ENCODE peak calls at places on chromosomes 4 and X, in four cellular contexts. U is colonic mucosa, Z is A549, B is HL-60. Q is an unnamed sample.

GRCh38 chrX:38985375-38985774 is 184.1 kb downstream of the MID1IP1 start:
- DNase-seq in Z (peak; percentile 9), U (no peak), B (peak; percentile 17), Q (no peak)

GRCh38 chrX:6432211-6432610 is 102.7 kb downstream of the VCX3A start:
- DNase-seq in U (no peak), B (no peak), Z (no peak), Q (no peak)

GRCh38 chr4:150007512-150007911 is 70.7 kb upstream of the DCLK2 start:
- DNase-seq in B (no peak), Z (no peak), U (no peak), Q (no peak)

GRCh38 chrX:53479295-53479694 is 45.1 kb upstream of the HSD17B10 start:
- DNase-seq in B (no peak), U (no peak), Z (no peak), Q (no peak)

GRCh38 chr4:22202351-22203343 is 254.1 kb upstream of the KCNIP4 start:
- DNase-seq in B (no peak), U (peak; percentile 17), Z (no peak), Q (no peak)

GRCh38 chr4:87029356-87029755 is 94.5 kb downstream of the AFF1 start:
- DNase-seq in Z (no peak), U (no peak), B (no peak), Q (no peak)

GRCh38 chr4:18842431-18842830 is 820.9 kb upstream of the LCORL start:
- DNase-seq in Z (no peak), B (no peak), U (no peak), Q (no peak)

GRCh38 chrX:18574591-18574990 is 97.3 kb downstream of the RS1 start:
- DNase-seq in B (no peak), Z (no peak), U (no peak), Q (peak; percentile 22)

GRCh38 chr4:128981377-128981776 is 112.0 kb downstream of the SCLT1 start:
- DNase-seq in U (no peak), B (no peak), Z (no peak), Q (no peak)

GRCh38 chr4:25441519-25442117 is 64.6 kb downstream of the ANAPC4 start:
- DNase-seq in U (peak; percentile 59), Z (peak; percentile 18), B (peak; percentile 43), Q (peak; percentile 24)

GRCh38 chr4:79331126-79331876 is 5.4 kb upstream of the NAA11 start:
- DNase-seq in U (peak; percentile 20), Z (no peak), B (peak; percentile 41), Q (no peak)

GRCh38 chr4:56958111-56958517 is 19.3 kb downstream of the NOA1 start:
- DNase-seq in Z (no peak), B (peak; percentile 96), U (peak; percentile 69), Q (peak; percentile 77)

GRCh38 chrX:47191806-47192401 is 1.7 kb upstream of the UBA1 start:
- DNase-seq in Z (no peak), U (no peak), B (peak; percentile 40), Q (no peak)

GRCh38 chrX:47191331-47191730 is 2.3 kb upstream of the UBA1 start:
- DNase-seq in B (peak; percentile 6), U (peak; percentile 65), Z (no peak), Q (no peak)

GRCh38 chrX:47190445-47191269 is 3.0 kb upstream of the UBA1 start:
- DNase-seq in Z (peak; percentile 92), U (peak; percentile 87), B (peak; percentile 90), Q (peak; percentile 82)

GRCh38 chrX:47187106-47187677 is 6.4 kb upstream of the UBA1 start:
- DNase-seq in U (no peak), Z (no peak), B (no peak), Q (no peak)

DNA sequence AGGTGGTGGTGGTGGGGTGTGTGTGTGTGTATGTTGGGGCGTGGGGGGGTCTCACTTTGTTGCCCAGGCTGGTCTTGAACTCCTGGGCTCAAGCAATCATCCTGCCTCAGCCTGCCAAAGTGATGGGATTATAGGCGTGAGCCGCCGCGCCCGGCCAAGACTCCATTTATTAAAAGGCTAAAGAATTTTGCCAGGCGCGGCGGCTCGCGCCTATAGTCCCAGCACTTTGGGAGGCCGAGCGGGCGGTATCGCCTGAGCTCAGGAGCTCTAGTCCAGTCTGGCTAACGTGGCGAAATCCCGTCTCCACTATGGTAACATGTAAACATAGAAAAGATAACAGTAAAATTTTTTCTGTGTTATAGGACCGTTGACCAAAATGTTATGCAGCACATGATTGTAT is 3.7 kb upstream of the UBA1 start:
- DNase-seq in U (no peak), Z (no peak), B (no peak), Q (no peak)
- H3K4me3 ChIP-seq in U (no peak overlapping the region), Z (no peak overlapping the region), B (no peak overlapping the region), Q (no peak overlapping the region)

GRCh38 chrX:122241959-122242358 is 942.1 kb upstream of the GRIA3 start:
- DNase-seq in B (no peak), Z (no peak), U (no peak), Q (no peak)
- H3K27ac ChIP-seq in B (no peak overlapping the region), Z (no peak overlapping the region), U (no peak overlapping the region), Q (no peak overlapping the region)

GRCh38 chr4:151048913-151049312 is 33.8 kb upstream of the LRBA start:
- DNase-seq in B (no peak), Z (no peak), U (no peak), Q (no peak)
- H3K4me3 ChIP-seq in B (no peak overlapping the region), Z (no peak overlapping the region), U (no peak overlapping the region), Q (no peak overlapping the region)

DNA sequence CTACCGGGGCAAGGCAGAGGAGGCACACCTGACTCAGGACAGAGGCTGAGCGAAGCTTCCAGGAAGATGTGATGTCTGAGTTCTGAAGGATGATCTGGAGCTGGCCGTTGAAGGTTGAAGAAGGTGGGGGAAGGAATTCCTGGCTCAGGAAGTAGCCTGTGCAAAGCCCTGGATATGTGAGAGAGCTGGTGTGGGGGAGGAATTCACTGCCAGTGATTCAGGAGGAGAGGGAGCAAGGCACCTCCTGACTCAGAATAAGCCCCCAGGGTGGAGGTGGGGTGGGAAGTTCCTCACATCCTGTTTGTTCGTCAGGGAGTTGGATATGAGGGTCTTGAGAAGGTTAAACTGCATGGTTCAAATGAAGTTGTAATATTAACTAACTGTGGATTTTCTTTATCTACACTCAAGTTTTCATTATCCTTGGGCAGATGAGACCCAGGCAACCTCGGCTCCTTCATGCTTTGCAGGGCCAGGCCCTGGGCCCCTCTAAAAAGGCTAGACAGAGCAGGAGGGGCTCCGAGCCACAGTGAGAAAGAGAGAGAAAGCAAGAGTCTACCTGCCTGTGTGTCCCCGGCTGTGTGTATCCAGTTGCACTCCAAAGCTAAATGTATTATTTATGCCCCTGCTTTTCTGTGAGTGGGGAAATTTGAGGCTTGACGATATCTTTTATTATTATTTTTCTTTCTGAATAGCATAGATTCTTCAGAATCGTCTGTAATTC is 7.1 kb downstream of the NHSL2 start:
- DNase-seq in Z (no peak), B (no peak), U (no peak), Q (no peak)
- H3K27ac ChIP-seq in Z (no peak overlapping the region), B (no peak overlapping the region), U (no peak overlapping the region), Q (no peak overlapping the region)

GRCh38 chr4:54165011-54165410 is 64.1 kb upstream of the PDGFRA start:
- DNase-seq in Z (no peak), B (no peak), U (no peak), Q (no peak)
- H3K4me3 ChIP-seq in Z (no peak overlapping the region), B (no peak overlapping the region), U (no peak overlapping the region), Q (no peak overlapping the region)

GRCh38 chr4:2924765-2925301 is 38.4 kb downstream of the NOP14 start:
- DNase-seq in U (no peak), Z (no peak), B (no peak), Q (no peak)

GRCh38 chr4:2924286-2924685 is 38.9 kb downstream of the NOP14 start:
- DNase-seq in Z (no peak), U (no peak), B (no peak), Q (no peak)

GRCh38 chr4:2923678-2924173 is 39.5 kb downstream of the NOP14 start:
- DNase-seq in U (no peak), B (no peak), Z (no peak), Q (no peak)

GRCh38 chr4:2925496-2925895 is 37.7 kb downstream of the NOP14 start:
- DNase-seq in U (no peak), Z (no peak), B (no peak), Q (no peak)

DNA sequence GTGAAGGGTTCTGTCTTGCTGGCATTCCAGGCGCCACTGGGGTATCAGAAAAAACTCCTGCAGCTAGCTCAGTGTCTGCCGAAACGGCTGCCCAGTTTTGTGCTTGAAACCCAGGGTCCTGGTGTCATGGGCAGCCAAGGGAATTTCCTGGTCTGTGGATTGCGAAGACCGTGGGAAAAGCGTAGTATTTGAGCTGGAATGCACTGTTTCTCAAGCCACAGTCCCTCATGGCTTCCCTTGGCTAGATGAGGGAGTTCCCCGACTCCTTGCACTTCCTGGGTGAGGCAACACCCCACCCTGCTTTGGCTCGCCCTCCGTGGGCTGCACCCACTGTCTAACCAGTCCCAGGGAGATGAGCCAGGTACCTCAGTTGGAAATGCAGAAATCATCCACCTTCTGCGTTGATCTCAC is 40.1 kb downstream of the NOP14 start:
- DNase-seq in U (no peak), B (no peak), Z (no peak), Q (no peak)
- H3K27ac ChIP-seq in U (no peak overlapping the region), B (no peak overlapping the region), Z (no peak overlapping the region), Q (peak overlapping the region; percentile 3)

GRCh38 chrX:13472975-13473665 is 96.3 kb upstream of the EGFL6 start:
- DNase-seq in B (no peak), U (no peak), Z (no peak), Q (no peak)
- H3K4me3 ChIP-seq in B (no peak overlapping the region), U (no peak overlapping the region), Z (no peak overlapping the region), Q (no peak overlapping the region)

GRCh38 chr4:169625886-169626285 is 5.5 kb downstream of the CLCN3 start:
- DNase-seq in U (no peak), B (no peak), Z (no peak), Q (no peak)
- H3K27ac ChIP-seq in U (no peak overlapping the region), B (no peak overlapping the region), Z (no peak overlapping the region), Q (peak overlapping the region; percentile 62)

GRCh38 chr4:184420881-184421416 is 53.4 kb downstream of the IRF2 start:
- DNase-seq in B (no peak), U (no peak), Z (no peak), Q (no peak)

GRCh38 chr4:184422378-184422777 is 52.0 kb downstream of the IRF2 start:
- DNase-seq in U (no peak), Z (no peak), B (no peak), Q (no peak)

GRCh38 chr4:184423003-184423686 is 51.2 kb downstream of the IRF2 start:
- DNase-seq in Z (no peak), B (no peak), U (no peak), Q (no peak)

GRCh38 chr4:184420402-184420801 is 53.9 kb downstream of the IRF2 start:
- DNase-seq in B (no peak), Z (no peak), U (no peak), Q (no peak)

DNA sequence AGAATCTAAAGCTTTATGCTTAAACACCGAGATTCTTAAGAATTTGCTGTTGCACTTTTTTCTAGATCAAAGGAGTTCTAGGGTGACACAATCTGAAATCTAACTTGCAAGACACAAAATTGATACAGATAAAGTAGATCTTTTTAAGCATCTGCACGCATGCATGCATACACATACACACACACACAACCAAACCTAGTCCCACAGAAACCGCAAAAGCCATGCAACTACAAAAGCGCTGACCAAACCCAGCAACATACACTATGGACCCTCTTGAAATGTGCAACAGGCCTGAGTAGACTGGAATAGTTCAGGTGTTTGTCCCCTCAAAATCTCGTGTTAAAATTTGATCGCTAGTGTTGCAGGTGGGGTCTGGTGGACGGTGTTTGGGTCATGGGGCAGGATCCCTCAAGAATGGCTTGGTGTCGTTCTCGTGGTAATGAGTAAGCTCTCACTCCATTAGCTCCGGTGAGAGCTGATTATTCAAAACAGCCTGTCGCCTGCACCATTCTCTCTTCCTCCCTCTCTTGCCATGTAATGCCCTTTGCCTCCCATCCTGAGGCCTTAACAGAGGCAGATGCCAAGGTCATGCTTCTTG is 52.7 kb downstream of the IRF2 start:
- DNase-seq in Z (no peak), B (no peak), U (no peak), Q (no peak)
- H3K4me3 ChIP-seq in Z (no peak overlapping the region), B (no peak overlapping the region), U (no peak overlapping the region), Q (no peak overlapping the region)

Q was measured in left ventricle myocardium inferior.